ENCODE peak calls at places on chromosomes 12 and 14, in nine cellular contexts. W, H, L, I, Z, K, Y, S and V are unnamed samples.

GRCh38 chr12:54980341-54980740 is 4.2 kb downstream of the TESPA1 start:
- DNase-seq in W (no peak), H (no peak), L (no peak), I (no peak), Z (no peak), K (no peak), Y (peak; percentile 52), S (no peak), V (no peak)

GRCh38 chr12:30862486-30862885 is 64.1 kb upstream of the TSPAN11 start:
- DNase-seq in W (peak; percentile 34), H (no peak), L (no peak), I (no peak), Z (no peak), K (no peak), Y (no peak), S (no peak), V (peak; percentile 36)

GRCh38 chr14:75049136-75049535 is 2.1 kb downstream of the MLH3 start:
- DNase-seq in W (no peak), H (no peak), L (no peak), I (no peak), Z (no peak), K (no peak), Y (no peak), S (no peak), V (no peak)

GRCh38 chr12:2490746-2491145 is 304.0 kb upstream of the FKBP4 start:
- DNase-seq in W (peak; percentile 59), H (no peak), L (no peak), I (no peak), Z (peak; percentile 70), K (no peak), Y (no peak), S (no peak), V (no peak)

GRCh38 chr12:68899251-68899771 is 33.7 kb downstream of the CPM start:
- DNase-seq in W (no peak), H (peak; percentile 62), L (no peak), I (no peak), Z (no peak), K (no peak), Y (no peak), S (peak; percentile 41), V (peak; percentile 8)

GRCh38 chr14:57464013-57464730 is 29.5 kb downstream of the CCDC198 start:
- DNase-seq in W (no peak), H (no peak), L (no peak), I (no peak), Z (no peak), K (no peak), Y (no peak), S (no peak), V (peak; percentile 9)

GRCh38 chr14:87131879-87132278 is 861.1 kb downstream of the GALC start:
- DNase-seq in W (no peak), H (peak; percentile 80), L (no peak), I (no peak), Z (peak; percentile 73), K (no peak), Y (no peak), S (no peak), V (peak; percentile 98)

GRCh38 chr12:13387074-13387473 is 190.5 kb downstream of the EMP1 start:
- DNase-seq in W (no peak), H (no peak), L (no peak), I (no peak), Z (no peak), K (no peak), Y (no peak), S (no peak), V (no peak)

GRCh38 chr14:48598458-48598857 is 923.1 kb upstream of the MDGA2 start:
- DNase-seq in W (no peak), H (no peak), L (no peak), I (no peak), Z (peak; percentile 54), K (no peak), Y (no peak), S (no peak), V (no peak)

GRCh38 chr14:96038920-96039632 is at the start of gene C14orf132:
- DNase-seq in W (peak; percentile 66), H (no peak), L (peak; percentile 18), I (peak; percentile 83), Z (peak; percentile 48), K (peak; percentile 74), Y (peak; percentile 52), S (peak; percentile 65), V (peak; percentile 71)

GRCh38 chr14:95389471-95390011 is 69.8 kb upstream of the CLMN start:
- DNase-seq in W (no peak), H (no peak), L (no peak), I (peak; percentile 76), Z (no peak), K (no peak), Y (no peak), S (no peak), V (no peak)

GRCh38 chr14:65234752-65235361 is 132.5 kb upstream of the MAX start:
- DNase-seq in W (no peak), H (no peak), L (no peak), I (no peak), Z (no peak), K (no peak), Y (no peak), S (no peak), V (no peak)

GRCh38 chr14:64566651-64567122 is 16.9 kb downstream of the PPP1R36 start:
- DNase-seq in W (no peak), H (no peak), L (no peak), I (no peak), Z (no peak), K (no peak), Y (no peak), S (no peak), V (no peak)

GRCh38 chr12:93868771-93869170 is 191.6 kb downstream of the CRADD start:
- DNase-seq in W (no peak), H (no peak), L (no peak), I (no peak), Z (no peak), K (no peak), Y (no peak), S (no peak), V (no peak)

GRCh38 chr14:23910081-23910875 is 43.3 kb upstream of the DHRS4 start:
- DNase-seq in W (peak; percentile 46), H (no peak), L (no peak), I (no peak), Z (peak; percentile 53), K (peak; percentile 63), Y (no peak), S (peak; percentile 45), V (peak; percentile 80)

GRCh38 chr12:83823386-83824045 is 1089.1 kb downstream of the SLC6A15 start:
- DNase-seq in W (peak; percentile 30), H (no peak), L (no peak), I (no peak), Z (peak; percentile 14), K (peak; percentile 43), Y (peak; percentile 4), S (peak; percentile 39), V (peak; percentile 31)

GRCh38 chr14:73744175-73744867 is 30.1 kb upstream of the PNMA1 start:
- DNase-seq in W (no peak), H (no peak), L (no peak), I (no peak), Z (no peak), K (no peak), Y (no peak), S (peak; percentile 70), V (no peak)

GRCh38 chr14:68079941-68080697 is 260.5 kb downstream of the RAD51B start:
- DNase-seq in W (peak; percentile 90), H (no peak), L (no peak), I (no peak), Z (peak; percentile 20), K (no peak), Y (no peak), S (no peak), V (no peak)

GRCh38 chr12:12734561-12735071 is 17.4 kb downstream of the CDKN1B start:
- DNase-seq in W (no peak), H (no peak), L (no peak), I (no peak), Z (no peak), K (no peak), Y (no peak), S (no peak), V (no peak)